ENCODE peak calls at places on chromosomes 16 and 17, in six cellular contexts. I is IMR-90, A is colonic mucosa, G is PC-9, F is mammary epithelial cell, W is gastrocnemius medialis. O is an unnamed sample.

GRCh38 chr17:78650093-78650715 is 73.0 kb upstream of the DNAH17 start:
- DNase-seq in F (no peak), A (no peak), I (no peak), W (no peak), G (no peak), O (no peak)

GRCh38 chr16:57591086-57591869 is 37.2 kb upstream of the ADGRG1 start:
- DNase-seq in G (peak; percentile 79), I (peak; percentile 82), W (no peak), A (peak; percentile 75), F (peak; percentile 90), O (peak; percentile 60)

GRCh38 chr17:61127960-61128359 is 271.7 kb upstream of the TBX2 start:
- DNase-seq in A (no peak), W (no peak), I (peak; percentile 76), G (no peak), F (no peak), O (no peak)

GRCh38 chr17:183021-183420 is 1.6 kb upstream of the DOC2B start:
- DNase-seq in I (no peak), G (no peak), W (no peak), F (no peak), A (no peak), O (no peak)

GRCh38 chr17:57288034-57288752 is 31.9 kb downstream of the MSI2 start:
- DNase-seq in A (no peak), F (no peak), I (peak; percentile 33), W (peak; percentile 72), G (no peak), O (no peak)

GRCh38 chr17:49315974-49316570 is 46.0 kb downstream of the ZNF652 start:
- DNase-seq in F (no peak), I (peak; percentile 27), W (no peak), A (no peak), G (no peak), O (no peak)

GRCh38 chr16:11783319-11784047 is 13.6 kb downstream of the ZC3H7A start:
- DNase-seq in I (peak; percentile 45), F (peak; percentile 58), W (no peak), A (peak; percentile 32), G (no peak), O (no peak)

GRCh38 chr17:76082326-76083251 is 3.6 kb downstream of the ZACN start:
- DNase-seq in G (no peak), I (no peak), A (no peak), W (no peak), F (no peak), O (no peak)

GRCh38 chr16:74724820-74725549 is 24.3 kb upstream of the MLKL start:
- DNase-seq in I (peak; percentile 82), G (no peak), W (no peak), F (peak; percentile 87), A (no peak), O (no peak)

GRCh38 chr17:78600181-78600651 is 23.0 kb upstream of the DNAH17 start:
- DNase-seq in G (no peak), W (no peak), A (no peak), F (no peak), I (no peak), O (no peak)

GRCh38 chr16:76970087-76970744 is 220.8 kb upstream of the MON1B start:
- DNase-seq in I (no peak), F (peak; percentile 4), A (no peak), G (no peak), W (no peak), O (no peak)

GRCh38 chr17:42514867-42515266 is 21.2 kb upstream of the NAGLU start:
- DNase-seq in G (no peak), W (no peak), F (no peak), I (no peak), A (no peak), O (no peak)

GRCh38 chr16:30951785-30952184 is 2.9 kb downstream of the ORAI3 start:
- DNase-seq in W (peak; percentile 66), G (peak; percentile 28), F (no peak), I (peak; percentile 70), A (peak; percentile 41), O (peak; percentile 94)

GRCh38 chr16:29757950-29758466 is 12.2 kb upstream of the C16orf54 start:
- DNase-seq in I (peak; percentile 77), F (no peak), G (no peak), A (no peak), W (no peak), O (no peak)

GRCh38 chr16:85822145-85822544 is 22.6 kb downstream of the COX4I1 start:
- DNase-seq in G (no peak), A (no peak), F (no peak), W (no peak), I (no peak), O (no peak)

GRCh38 chr17:50165066-50165465 is 739 bp upstream of the SGCA start:
- DNase-seq in G (no peak), A (no peak), W (no peak), I (no peak), F (no peak), O (no peak)

GRCh38 chr17:17044846-17045561 is 2.7 kb downstream of the MPRIP start:
- DNase-seq in A (peak; percentile 52), F (peak; percentile 48), I (peak; percentile 79), G (peak; percentile 82), W (peak; percentile 33), O (peak; percentile 72)

GRCh38 chr16:75433732-75434413 is 570 bp upstream of the CFDP1 start:
- DNase-seq in A (peak; percentile 84), F (peak; percentile 90), I (peak; percentile 97), G (peak; percentile 91), W (peak; percentile 74), O (peak; percentile 87)

GRCh38 chr16:67538666-67539101 is 10.1 kb downstream of the RIPOR1 start:
- DNase-seq in F (no peak), I (peak; percentile 56), W (no peak), A (no peak), G (no peak), O (no peak)

GRCh38 chr17:77478899-77479298 is 338.1 kb downstream of the SEC14L1 start:
- DNase-seq in F (no peak), A (no peak), G (no peak), I (no peak), W (no peak), O (no peak)

GRCh38 chr17:77479372-77479781 is 338.6 kb downstream of the SEC14L1 start:
- DNase-seq in I (no peak), G (no peak), A (no peak), W (no peak), F (no peak), O (no peak)

GRCh38 chr17:77479817-77480508 is 339.2 kb downstream of the SEC14L1 start:
- DNase-seq in G (no peak), A (no peak), I (peak; percentile 34), W (no peak), F (no peak), O (no peak)

GRCh38 chr17:77476920-77477805 is 336.4 kb downstream of the SEC14L1 start:
- DNase-seq in I (peak; percentile 98), A (peak; percentile 45), W (peak; percentile 87), F (peak; percentile 98), G (no peak), O (peak; percentile 90)

DNA sequence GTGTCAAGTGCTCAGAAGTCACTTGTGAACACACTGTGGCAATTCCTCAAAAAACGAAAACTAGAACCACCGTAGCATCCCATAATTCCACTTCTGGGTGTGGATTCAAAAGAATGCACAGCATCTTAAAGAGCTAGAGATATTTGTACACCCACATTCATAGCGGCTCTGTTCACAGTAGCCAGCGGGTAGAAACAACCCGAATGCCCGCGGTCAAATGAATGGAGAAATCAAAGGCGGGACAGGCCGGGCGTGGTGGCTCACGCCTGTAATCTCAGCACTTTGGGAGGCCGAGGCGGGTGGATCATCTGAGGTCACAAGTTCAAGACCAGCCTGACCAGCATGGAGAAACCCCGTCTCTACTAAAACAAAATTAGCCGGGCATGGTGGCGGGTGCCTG is 337.5 kb downstream of the SEC14L1 start:
- DNase-seq in I (no peak), F (no peak), G (no peak), W (no peak), A (no peak), O (no peak)
- H3K27ac ChIP-seq in I (no peak overlapping the region), F (peak overlapping the region; percentile 87), G (no peak overlapping the region), W (peak overlapping the region; percentile 85), A (peak overlapping the region; percentile 55), O (peak overlapping the region; percentile 79)

GRCh38 chr17:18291718-18292540 is 22.9 kb downstream of the TOP3A start:
- DNase-seq in F (no peak), A (no peak), W (peak; percentile 35), G (no peak), I (no peak), O (no peak)
- H3K27ac ChIP-seq in F (no peak overlapping the region), A (no peak overlapping the region), W (peak overlapping the region; percentile 75), G (no peak overlapping the region), I (no peak overlapping the region), O (no peak overlapping the region)

GRCh38 chr17:15454328-15454727 is 13.1 kb downstream of the CDRT4 start:
- DNase-seq in W (no peak), A (no peak), F (no peak), G (no peak), I (no peak), O (no peak)
- H3K27ac ChIP-seq in W (peak overlapping the region; percentile 17), A (peak overlapping the region; percentile 22), F (no peak overlapping the region), G (no peak overlapping the region), I (no peak overlapping the region), O (no peak overlapping the region)

DNA sequence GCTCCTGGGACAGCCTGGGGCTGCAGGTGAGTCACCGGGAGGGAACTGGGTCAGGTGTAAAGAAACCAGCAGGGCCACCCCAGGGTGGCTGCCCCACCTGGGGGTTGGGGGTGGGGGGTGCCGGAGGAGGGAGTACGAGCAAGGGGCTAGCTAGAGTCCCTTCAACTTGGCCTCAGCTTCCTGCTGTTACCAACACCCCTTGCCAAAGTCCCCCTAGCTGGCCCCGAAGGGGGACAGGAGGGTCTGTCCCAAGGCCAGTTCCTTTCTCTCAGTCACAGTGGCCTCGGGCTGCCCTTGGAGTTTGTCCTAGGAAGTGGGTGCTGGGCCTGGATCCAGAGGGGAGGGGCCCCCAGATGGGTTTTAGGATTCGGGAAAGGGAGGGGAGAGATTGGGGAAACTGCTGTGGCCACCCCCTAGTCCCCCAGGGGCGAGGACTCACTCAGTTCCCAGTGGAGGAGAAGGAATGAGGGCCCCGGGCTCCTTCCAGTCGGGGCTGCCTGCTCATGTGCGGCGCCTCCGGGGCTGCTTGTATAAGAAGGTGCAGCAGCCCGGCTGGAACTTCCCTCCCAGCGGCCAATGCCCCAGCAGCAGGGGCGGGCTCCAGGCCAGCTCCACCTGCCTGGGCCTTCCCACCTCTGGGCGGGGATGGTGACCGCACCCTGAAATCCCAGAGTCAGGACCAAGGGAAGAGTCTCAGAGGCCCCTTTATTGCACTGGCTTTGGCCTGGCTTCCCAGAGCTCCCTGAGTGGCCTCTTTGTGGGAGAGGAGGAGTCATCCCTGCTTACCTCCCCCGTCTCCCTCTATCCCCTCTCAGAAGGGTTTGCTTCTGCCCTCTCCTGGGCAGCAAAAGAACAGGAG is 7.3 kb downstream of the ARHGAP27 start:
- DNase-seq in A (peak; percentile 94), G (peak; percentile 99), I (peak; percentile 74), F (peak; percentile 97), W (no peak), O (no peak)
- H3K27ac ChIP-seq in A (peak overlapping the region; percentile 86), G (peak overlapping the region; percentile 81), I (no peak overlapping the region), F (peak overlapping the region; percentile 67), W (no peak overlapping the region), O (no peak overlapping the region)

GRCh38 chr17:13395872-13396271 is 205.9 kb downstream of the HS3ST3A1 start:
- DNase-seq in G (no peak), F (peak; percentile 88), W (no peak), I (no peak), A (no peak), O (no peak)
- H3K27ac ChIP-seq in G (no peak overlapping the region), F (peak overlapping the region; percentile 70), W (no peak overlapping the region), I (no peak overlapping the region), A (no peak overlapping the region), O (no peak overlapping the region)

O was measured in tibial artery.